ENCODE peak calls at places on chromosomes 2 and 18, in eight cellular contexts. H is osteocyte; M is hepatic stellate cell; G is heart left ventricle; P is activated CD4-positive, alpha-beta T cell treated with anti-CD3 and anti-CD28 coated beads for 4 hours; K is nephron progenitor cell; Q is Panc1; O is hypothalamus. I is an unnamed sample.

GRCh38 chr2:27054721-27055120 is 3.3 kb downstream of the AGBL5 start:
- DNase-seq in K (no peak), P (no peak), H (no peak), Q (no peak), M (no peak), O (no peak), G (no peak), I (no peak)

GRCh38 chr2:151357359-151357758 is at the start of gene TNFAIP6:
- DNase-seq in O (no peak), Q (no peak), M (peak), K (no peak), P (no peak), G (no peak), H (no peak), I (no peak)

GRCh38 chr2:70671059-70671685 is 96.8 kb downstream of the ADD2 start:
- DNase-seq in K (no peak), G (no peak), Q (no peak), P (no peak), H (no peak), O (no peak), M (no peak), I (no peak)

GRCh38 chr2:119548516-119549120 is 4.4 kb downstream of the CFAP221 start:
- DNase-seq in Q (no peak), P (no peak), G (no peak), O (no peak), K (no peak), H (no peak), M (no peak), I (no peak)

GRCh38 chr2:27270680-27271079 is 4.6 kb upstream of the DNAJC5G start:
- DNase-seq in P (no peak), Q (no peak), M (no peak), K (no peak), G (no peak), H (no peak), O (no peak), I (no peak)

GRCh38 chr2:124027182-124027581 is 2.1 kb downstream of the CNTNAP5 start:
- DNase-seq in O (no peak), Q (peak), P (no peak), M (peak), K (peak), G (no peak), H (no peak), I (no peak)

GRCh38 chr2:20677301-20678176 is 10.6 kb downstream of the GDF7 start:
- DNase-seq in H (no peak), K (no peak), Q (peak), M (no peak), P (no peak), G (no peak), O (no peak), I (no peak)

GRCh38 chr2:233111427-233111826 is 51.3 kb downstream of the INPP5D start:
- DNase-seq in P (no peak), H (no peak), K (no peak), G (no peak), O (no peak), Q (no peak), M (no peak), I (no peak)

GRCh38 chr2:133138693-133139092 is 429.6 kb downstream of the NCKAP5 start:
- DNase-seq in O (no peak), K (no peak), Q (no peak), P (no peak), H (no peak), M (no peak), G (no peak), I (no peak)

GRCh38 chr18:46632401-46633089 is 24.5 kb downstream of the LOXHD1 start:
- DNase-seq in Q (peak), O (no peak), H (peak), G (no peak), K (no peak), P (no peak), M (no peak), I (no peak)

GRCh38 chr2:170817247-170817998 is 736 bp downstream of the GAD1 start:
- DNase-seq in P (no peak), M (no peak), G (no peak), Q (no peak), H (no peak), K (peak), O (no peak), I (no peak)

GRCh38 chr2:12504443-12504842 is 212.3 kb upstream of the TRIB2 start:
- DNase-seq in O (no peak), P (peak), H (no peak), G (no peak), Q (no peak), M (peak), K (no peak), I (no peak)

GRCh38 chr18:31255953-31256352 is 62.0 kb upstream of the DSG1 start:
- DNase-seq in M (no peak), P (no peak), G (no peak), O (no peak), Q (no peak), K (no peak), H (no peak), I (no peak)

GRCh38 chr2:172943992-172944793 is 131.5 kb upstream of the MAP3K20 start:
- DNase-seq in P (no peak), H (no peak), M (no peak), Q (no peak), G (no peak), O (no peak), K (no peak), I (no peak)

GRCh38 chr2:145108385-145108784 is 588.5 kb upstream of the ZEB2 start:
- DNase-seq in G (no peak), K (peak), H (no peak), P (no peak), Q (no peak), M (no peak), O (no peak), I (no peak)

GRCh38 chr2:151465771-151466170 is 56.1 kb downstream of the RIF1 start:
- DNase-seq in M (no peak), G (no peak), Q (no peak), K (no peak), H (no peak), O (no peak), P (no peak), I (no peak)

GRCh38 chr2:232196802-232197201 is 181.7 kb upstream of the ALPP start:
- DNase-seq in M (no peak), Q (no peak), G (no peak), P (no peak), K (no peak), H (no peak), O (no peak), I (no peak)

GRCh38 chr2:95300391-95300938 is 3.3 kb downstream of the KCNIP3 start:
- DNase-seq in H (no peak), M (no peak), P (no peak), K (no peak), Q (no peak), G (no peak), O (no peak), I (no peak)

GRCh38 chr2:46441838-46442712 is 37.3 kb upstream of the TMEM247 start:
- DNase-seq in Q (no peak), H (no peak), K (no peak), G (no peak), P (no peak), M (no peak), O (no peak), I (no peak)

GRCh38 chr2:198441246-198441645 is 636.9 kb downstream of the PLCL1 start:
- DNase-seq in O (no peak), M (no peak), H (no peak), Q (no peak), K (no peak), G (no peak), P (no peak), I (no peak)

GRCh38 chr2:99450199-99450598 is 39.6 kb downstream of the REV1 start:
- DNase-seq in Q (no peak), O (no peak), H (no peak), K (no peak), P (no peak), M (no peak), G (no peak), I (no peak)

GRCh38 chr2:146108993-146109392 is 1589.1 kb upstream of the ZEB2 start:
- DNase-seq in Q (no peak), H (no peak), G (no peak), P (no peak), K (no peak), M (no peak), O (no peak), I (no peak)

GRCh38 chr18:75173758-75174157 is 35.2 kb downstream of the PTGR3 start:
- DNase-seq in O (no peak), P (no peak), K (no peak), Q (no peak), H (no peak), M (no peak), G (no peak), I (no peak)

GRCh38 chr18:23722646-23723045 is 33.4 kb downstream of the LAMA3 start:
- DNase-seq in M (no peak), G (no peak), K (no peak), Q (no peak), P (no peak), H (no peak), O (no peak), I (no peak)

GRCh38 chr2:162256621-162257020 is 13.4 kb upstream of the FAP start:
- DNase-seq in G (no peak), K (no peak), O (no peak), H (no peak), Q (no peak), P (no peak), M (no peak), I (no peak)

GRCh38 chr2:134636714-134637113 is 82.1 kb downstream of the TMEM163 start:
- DNase-seq in P (no peak), K (no peak), M (no peak), H (no peak), Q (no peak), G (no peak), O (no peak), I (no peak)

GRCh38 chr18:79944126-79944731 is 7.2 kb downstream of the SLC66A2 start:
- DNase-seq in P (peak), O (no peak), H (no peak), K (no peak), G (no peak), Q (no peak), M (no peak), I (no peak)

GRCh38 chr18:58363767-58364540 is 264.9 kb downstream of the ALPK2 start:
- DNase-seq in G (no peak), H (no peak), Q (no peak), O (no peak), K (no peak), P (no peak), M (peak), I (no peak)

GRCh38 chr2:120347387-120348010 is 1.6 kb downstream of the INHBB start:
- DNase-seq in G (no peak), O (no peak), M (no peak), H (no peak), K (peak), Q (no peak), P (no peak), I (no peak)

GRCh38 chr2:164781394-164781793 is 60.2 kb downstream of the COBLL1 start:
- DNase-seq in H (no peak), K (no peak), G (no peak), P (no peak), O (no peak), M (no peak), Q (no peak), I (no peak)

GRCh38 chr18:55402731-55403405 is 185.1 kb downstream of the TCF4 start:
- DNase-seq in G (no peak), Q (no peak), O (no peak), K (no peak), P (no peak), M (no peak), H (no peak), I (peak)